ENCODE peak calls at places on chromosomes 1 and 21, in six cellular contexts. Y is tibial artery, L is AG04450, J is mammary epithelial cell, S is prostate gland, P is mucosa of descending colon. K is an unnamed sample.

GRCh38 chr1:95983831-95984230 is 737.8 kb upstream of the PTBP2 start:
- DNase-seq in S (no peak), Y (no peak), J (no peak), L (no peak), P (no peak), K (no peak)

GRCh38 chr1:97814121-97814520 is 106.7 kb downstream of the DPYD start:
- DNase-seq in P (no peak), J (peak; percentile 62), S (no peak), Y (no peak), L (no peak), K (peak; percentile 17)

GRCh38 chr1:90706437-90707362 is 10.4 kb downstream of the BARHL2 start:
- DNase-seq in L (no peak), S (no peak), Y (peak; percentile 33), J (peak; percentile 34), P (no peak), K (no peak)

GRCh38 chr1:3101127-3101939 is 32.3 kb downstream of the PRDM16 start:
- DNase-seq in S (peak; percentile 10), J (no peak), Y (no peak), P (no peak), L (no peak), K (no peak)

GRCh38 chr1:109891930-109892329 is 18.7 kb upstream of the CSF1 start:
- DNase-seq in Y (no peak), S (no peak), J (no peak), L (no peak), P (no peak), K (no peak)

GRCh38 chr1:248821641-248822040 is 4.1 kb downstream of the SH3BP5L start:
- DNase-seq in P (no peak), Y (no peak), L (no peak), J (no peak), S (no peak), K (no peak)

GRCh38 chr1:55262822-55263221 is 47.7 kb upstream of the USP24 start:
- DNase-seq in Y (no peak), L (no peak), P (no peak), J (peak; percentile 87), S (no peak), K (peak; percentile 86)

GRCh38 chr1:228304766-228305395 is 97.0 kb downstream of the OBSCN start:
- DNase-seq in Y (no peak), J (no peak), P (no peak), S (no peak), L (no peak), K (no peak)

GRCh38 chr1:168465942-168466702 is 77.7 kb downstream of the XCL2 start:
- DNase-seq in L (peak; percentile 3), J (peak; percentile 71), S (peak; percentile 9), P (peak; percentile 56), Y (no peak), K (peak; percentile 80)

GRCh38 chr1:14345925-14346550 is 252.4 kb upstream of the KAZN start:
- DNase-seq in P (no peak), L (no peak), J (no peak), Y (no peak), S (no peak), K (peak; percentile 35)

GRCh38 chr1:54813479-54814147 is 12.5 kb upstream of the TTC22 start:
- DNase-seq in S (no peak), J (no peak), Y (no peak), L (no peak), P (no peak), K (no peak)

GRCh38 chr1:203048555-203049051 is 22.3 kb downstream of the PPFIA4 start:
- DNase-seq in L (no peak), J (no peak), P (no peak), S (no peak), Y (no peak), K (no peak)

GRCh38 chr1:209855623-209856022 is 27.9 kb downstream of the UTP25 start:
- DNase-seq in L (no peak), Y (no peak), J (no peak), S (no peak), P (no peak), K (no peak)

GRCh38 chr21:44505673-44506278 is 34.2 kb downstream of the KRTAP10-1 start:
- DNase-seq in L (no peak), Y (no peak), S (no peak), J (no peak), P (no peak), K (no peak)

GRCh38 chr1:201756411-201756810 is 72.5 kb upstream of the IPO9 start:
- DNase-seq in Y (no peak), J (no peak), S (no peak), P (no peak), L (no peak), K (no peak)

GRCh38 chr1:219085988-219086387 is 87.7 kb upstream of the LYPLAL1 start:
- DNase-seq in Y (no peak), S (no peak), P (no peak), J (peak; percentile 2), L (no peak), K (no peak)

GRCh38 chr1:86507935-86508582 is 38.8 kb upstream of the CLCA4 start:
- DNase-seq in Y (no peak), S (no peak), L (peak; percentile 11), J (no peak), P (no peak), K (peak; percentile 40)

GRCh38 chr21:28066051-28066450 is 926.6 kb downstream of the LTN1 start:
- DNase-seq in L (no peak), J (peak; percentile 27), Y (no peak), S (no peak), P (no peak), K (no peak)

GRCh38 chr1:232486006-232486405 is 143.9 kb downstream of the SIPA1L2 start:
- DNase-seq in P (no peak), S (no peak), Y (no peak), J (no peak), L (no peak), K (no peak)

GRCh38 chr1:70331962-70332361 is 22.6 kb downstream of the ANKRD13C start:
- DNase-seq in J (peak; percentile 72), L (no peak), Y (no peak), P (no peak), S (no peak), K (no peak)

GRCh38 chr1:32345289-32345827 is 9.3 kb upstream of the MARCKSL1 start:
- DNase-seq in P (peak; percentile 49), J (no peak), L (no peak), S (no peak), Y (no peak), K (no peak)

GRCh38 chr1:25927541-25928265 is 21.5 kb upstream of the STMN1 start:
- DNase-seq in L (no peak), S (no peak), J (no peak), Y (no peak), P (no peak), K (no peak)

GRCh38 chr1:221884821-221885220 is 142.9 kb upstream of the DUSP10 start:
- DNase-seq in L (no peak), P (no peak), Y (no peak), J (no peak), S (no peak), K (no peak)

GRCh38 chr1:15214507-15214906 is 32.5 kb upstream of the FHAD1 start:
- DNase-seq in P (no peak), Y (no peak), S (no peak), L (peak; percentile 21), J (no peak), K (no peak)

GRCh38 chr1:205237526-205238484 is 10.1 kb downstream of the TMCC2 start:
- DNase-seq in Y (no peak), P (no peak), S (no peak), L (no peak), J (no peak), K (no peak)

DNA sequence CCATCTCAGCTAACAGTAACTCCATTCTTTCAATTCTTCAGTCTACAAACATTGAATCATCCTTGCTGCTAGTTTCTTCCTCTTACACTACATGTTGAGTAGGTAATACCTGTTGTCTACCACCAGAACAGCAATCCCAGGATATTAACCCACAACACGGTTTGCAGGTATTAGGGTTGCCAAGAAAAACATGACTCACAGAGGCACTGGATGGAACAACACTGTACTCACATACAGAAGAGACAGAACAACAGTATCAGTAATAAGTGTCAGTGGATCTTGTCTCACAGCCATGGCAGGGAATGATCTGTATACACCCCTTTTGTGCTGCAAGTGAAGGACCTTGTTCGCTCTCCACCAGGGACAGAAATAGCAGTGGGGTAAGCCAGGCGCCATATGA is 212.1 kb downstream of the GPR52 start:
- DNase-seq in L (no peak), Y (no peak), J (peak; percentile 98), P (no peak), S (no peak), K (peak; percentile 95)
- TF ChIP-seq CTCF in L (no peak), Y (no peak), J (no peak), P (no peak), S (no peak), K (no peak)

DNA sequence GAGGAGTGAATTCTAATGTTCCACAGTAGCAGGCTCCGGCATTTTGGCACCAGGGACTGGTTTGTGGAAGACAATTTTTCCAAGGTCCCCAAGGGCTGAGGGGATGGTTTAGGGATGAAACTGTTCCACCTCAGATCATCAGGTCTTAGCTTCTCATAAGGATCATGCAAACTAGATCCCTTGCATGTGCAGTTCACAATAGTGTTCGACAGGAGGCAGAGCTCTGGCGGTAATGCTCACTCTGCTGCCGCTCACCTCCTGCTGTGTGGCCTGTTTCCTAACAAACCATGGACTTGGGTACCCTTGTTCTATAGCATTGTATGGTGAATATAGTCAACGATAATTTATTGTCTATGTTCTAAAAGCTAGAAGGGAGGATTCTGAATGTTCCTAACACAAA is 16.6 kb downstream of the CRNN start:
- DNase-seq in J (no peak), S (no peak), L (no peak), Y (no peak), P (no peak), K (no peak)
- TF ChIP-seq CTCF in J (no peak), S (no peak), L (no peak), Y (no peak), P (no peak), K (no peak)

GRCh38 chr21:16460936-16461335 is 731.2 kb downstream of the USP25 start:
- DNase-seq in Y (no peak), J (no peak), P (no peak), L (no peak), S (no peak), K (no peak)
- TF ChIP-seq CTCF in Y (no peak), J (no peak), P (no peak), L (no peak), S (no peak), K (no peak)

DNA sequence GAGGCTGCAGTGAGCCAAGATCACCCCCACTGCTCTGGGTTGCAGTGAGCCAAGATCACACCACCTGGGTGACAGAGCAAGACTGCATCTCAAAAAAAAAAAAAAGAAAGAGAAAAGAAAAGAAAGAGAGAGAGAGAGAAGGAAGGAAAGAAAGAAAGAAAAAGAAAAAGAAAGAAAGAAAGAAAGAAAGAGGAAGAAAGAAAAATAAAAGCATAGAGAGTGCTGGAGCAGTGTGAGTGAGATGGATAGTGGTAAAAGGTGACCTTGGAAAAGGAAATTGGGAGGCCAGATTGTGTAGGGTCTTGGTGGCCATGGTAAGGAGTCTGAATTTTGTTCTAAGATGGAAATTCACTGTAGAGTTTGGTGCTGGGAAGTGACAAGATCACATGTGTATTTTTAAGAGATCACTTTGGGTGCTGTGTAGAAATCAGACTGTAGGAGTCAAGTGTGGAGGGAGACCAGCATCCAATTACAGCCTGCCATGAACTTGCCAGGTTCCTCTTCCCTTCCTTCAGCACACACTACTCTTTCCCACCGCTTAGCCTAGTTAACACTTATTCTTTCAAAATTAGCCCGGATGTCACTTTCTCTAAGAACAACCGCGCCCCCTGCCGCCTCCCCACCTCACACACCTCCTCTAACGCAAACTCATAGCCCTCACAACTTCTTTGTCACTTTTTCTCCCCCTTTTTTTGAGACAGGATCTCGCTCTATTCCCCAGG is 17.9 kb downstream of the MTX1 start:
- DNase-seq in Y (peak; percentile 84), P (peak; percentile 89), J (peak; percentile 58), S (no peak), L (peak; percentile 26), K (peak; percentile 84)
- TF ChIP-seq CTCF in Y (peak; percentile 64), P (peak; percentile 34), J (peak; percentile 33), S (no peak), L (peak; percentile 64), K (peak; percentile 63)